ENCODE peak calls at places on chromosomes 13 and 19, in four cellular contexts. R, X, I and B are unnamed samples.
A peak's percentile ranks its signal among the peaks of the same experiment; 100 is the strongest.

GRCh38 chr13:100234006-100234405 is 145.1 kb downstream of the PCCA start:
- DNase-seq in R (no peak), X (no peak), I (no peak), B (no peak)

GRCh38 chr13:33276581-33276980 is 9.0 kb downstream of the STARD13 start:
- DNase-seq in R (no peak), X (no peak), I (no peak), B (no peak)

GRCh38 chr13:61192826-61193225 is 222.8 kb downstream of the PCDH20 start:
- DNase-seq in R (no peak), X (no peak), I (no peak), B (no peak)

GRCh38 chr19:48403606-48404005 is 10.1 kb downstream of the GRIN2D start:
- DNase-seq in R (peak; percentile 47), X (no peak), I (no peak), B (peak; percentile 80)

GRCh38 chr13:113881614-113882265 is 17.9 kb upstream of the GAS6 start:
- DNase-seq in R (no peak), X (no peak), I (no peak), B (no peak)

GRCh38 chr13:47499358-47500150 is 501.5 kb downstream of the SUCLA2 start:
- DNase-seq in R (no peak), X (no peak), I (no peak), B (no peak)

GRCh38 chr19:21322528-21322927 is 6.7 kb downstream of the ZNF708 start:
- DNase-seq in R (no peak), X (no peak), I (no peak), B (no peak)

GRCh38 chr13:112708560-112709240 is 18.9 kb downstream of the ATP11A start:
- DNase-seq in R (no peak), X (peak; percentile 27), I (no peak), B (no peak)

GRCh38 chr19:3370728-3371591 is 4.6 kb downstream of the NFIC start:
- DNase-seq in R (no peak), X (peak; percentile 56), I (no peak), B (no peak)

GRCh38 chr13:29817604-29818378 is 32.6 kb downstream of the UBL3 start:
- DNase-seq in R (no peak), X (no peak), I (no peak), B (peak; percentile 41)

GRCh38 chr19:15323496-15324235 is 8.7 kb downstream of the BRD4 start:
- DNase-seq in R (no peak), X (peak; percentile 76), I (peak; percentile 66), B (no peak)

GRCh38 chr19:50551713-50552187 is 16.5 kb downstream of the LRRC4B start:
- DNase-seq in R (no peak), X (no peak), I (no peak), B (no peak)

GRCh38 chr19:48770223-48770622 is 14.9 kb downstream of the FGF21 start:
- DNase-seq in R (no peak), X (no peak), I (no peak), B (no peak)

GRCh38 chr13:74115138-74115537 is 19.1 kb downstream of the KLF12 start:
- DNase-seq in R (no peak), X (no peak), I (no peak), B (no peak)

GRCh38 chr19:12778020-12778904 is 2.9 kb upstream of the HOOK2 start:
- DNase-seq in R (peak; percentile 32), X (peak; percentile 83), I (peak; percentile 84), B (peak; percentile 55)

GRCh38 chr13:33494596-33495214 is 209.2 kb upstream of the STARD13 start:
- DNase-seq in R (no peak), X (no peak), I (no peak), B (no peak)

GRCh38 chr19:50008532-50008931 is 16.6 kb downstream of the VRK3 start:
- DNase-seq in R (no peak), X (no peak), I (no peak), B (no peak)

GRCh38 chr13:113558461-113558860 is 26.1 kb upstream of the TFDP1 start:
- DNase-seq in R (no peak), X (no peak), I (no peak), B (no peak)

GRCh38 chr13:22369840-22370239 is 699.0 kb downstream of the FGF9 start:
- DNase-seq in R (no peak), X (no peak), I (no peak), B (no peak)

GRCh38 chr13:82749551-82749950 is 1132.7 kb downstream of the SLITRK1 start:
- DNase-seq in R (no peak), X (no peak), I (no peak), B (no peak)

GRCh38 chr13:112510002-112510780 is 77.8 kb downstream of the TUBGCP3 start:
- DNase-seq in R (no peak), X (no peak), I (no peak), B (peak; percentile 24)

GRCh38 chr13:30576528-30576927 is 41.2 kb upstream of the USPL1 start:
- DNase-seq in R (peak; percentile 81), X (no peak), I (no peak), B (no peak)

GRCh38 chr13:32530841-32531253 is 7.7 kb downstream of the N4BP2L2 start:
- DNase-seq in R (peak; percentile 40), X (no peak), I (no peak), B (peak; percentile 7)

GRCh38 chr13:76764429-76764828 is 121.8 kb downstream of the KCTD12 start:
- DNase-seq in R (no peak), X (peak; percentile 75), I (peak; percentile 53), B (no peak)

GRCh38 chr19:15563325-15563794 is 51.7 kb upstream of the CYP4F8 start:
- DNase-seq in R (no peak), X (no peak), I (peak; percentile 75), B (no peak)

GRCh38 chr19:17404015-17404414 is 1.4 kb downstream of the BST2 start:
- DNase-seq in R (no peak), X (no peak), I (no peak), B (no peak)

GRCh38 chr19:55373993-55374757 is 2.5 kb upstream of the TMEM190 start:
- DNase-seq in R (no peak), X (no peak), I (no peak), B (no peak)

GRCh38 chr19:16457195-16457953 is 14.4 kb downstream of the EPS15L1 start:
- DNase-seq in R (no peak), X (peak; percentile 76), I (no peak), B (no peak)

GRCh38 chr19:35249146-35249847 is 495 bp downstream of the LSR start:
- DNase-seq in R (no peak), X (no peak), I (no peak), B (peak; percentile 42)

GRCh38 chr19:16894080-16894479 is 5.3 kb downstream of the F2RL3 start:
- DNase-seq in R (no peak), X (no peak), I (no peak), B (peak; percentile 53)

GRCh38 chr13:90717451-90717936 is 630.0 kb upstream of the MIR17HG start:
- DNase-seq in R (no peak), X (no peak), I (no peak), B (no peak)

GRCh38 chr13:24709186-24709913 is 29.1 kb downstream of the ATP12A start:
- DNase-seq in R (peak; percentile 78), X (peak; percentile 32), I (no peak), B (no peak)

GRCh38 chr13:110311721-110312668 is 4.9 kb downstream of the COL4A2 start:
- DNase-seq in R (no peak), X (no peak), I (no peak), B (no peak)

GRCh38 chr19:44663996-44664395 is 7.3 kb upstream of the CEACAM19 start:
- DNase-seq in R (no peak), X (no peak), I (peak; percentile 17), B (no peak)
- H3K27ac ChIP-seq in R (no peak overlapping the region), X (no peak overlapping the region), I (no peak overlapping the region), B (no peak overlapping the region)

GRCh38 chr19:39157275-39157996 is 31.9 kb downstream of the PAK4 start:
- DNase-seq in R (no peak), X (no peak), I (no peak), B (no peak)

GRCh38 chr19:39157997-39158389 is 32.4 kb downstream of the PAK4 start:
- DNase-seq in R (no peak), X (no peak), I (no peak), B (no peak)

GRCh38 chr19:39156891-39157230 is 31.3 kb downstream of the PAK4 start:
- DNase-seq in R (no peak), X (no peak), I (no peak), B (no peak)

GRCh38 chr19:39160523-39160861 is 34.9 kb downstream of the PAK4 start:
- DNase-seq in R (no peak), X (no peak), I (no peak), B (no peak)

GRCh38 chr19:39158646-39159260 is 33.2 kb downstream of the PAK4 start:
- DNase-seq in R (no peak), X (no peak), I (no peak), B (no peak)
- H3K4me1 ChIP-seq in R (peaks cover 4% of the 10 kb centered on the region), X (no peaks in the 10 kb centered on the region), I (no peaks in the 10 kb centered on the region), B (no peaks in the 10 kb centered on the region)

GRCh38 chr13:26480246-26480855 is 77.1 kb upstream of the WASF3 start:
- DNase-seq in R (no peak), X (no peak), I (no peak), B (no peak)

GRCh38 chr13:26484196-26484595 is 73.3 kb upstream of the WASF3 start:
- DNase-seq in R (no peak), X (no peak), I (no peak), B (no peak)

GRCh38 chr13:26485288-26485687 is 72.2 kb upstream of the WASF3 start:
- DNase-seq in R (no peak), X (no peak), I (no peak), B (no peak)

GRCh38 chr13:26483546-26483945 is 73.9 kb upstream of the WASF3 start:
- DNase-seq in R (no peak), X (no peak), I (no peak), B (no peak)

DNA sequence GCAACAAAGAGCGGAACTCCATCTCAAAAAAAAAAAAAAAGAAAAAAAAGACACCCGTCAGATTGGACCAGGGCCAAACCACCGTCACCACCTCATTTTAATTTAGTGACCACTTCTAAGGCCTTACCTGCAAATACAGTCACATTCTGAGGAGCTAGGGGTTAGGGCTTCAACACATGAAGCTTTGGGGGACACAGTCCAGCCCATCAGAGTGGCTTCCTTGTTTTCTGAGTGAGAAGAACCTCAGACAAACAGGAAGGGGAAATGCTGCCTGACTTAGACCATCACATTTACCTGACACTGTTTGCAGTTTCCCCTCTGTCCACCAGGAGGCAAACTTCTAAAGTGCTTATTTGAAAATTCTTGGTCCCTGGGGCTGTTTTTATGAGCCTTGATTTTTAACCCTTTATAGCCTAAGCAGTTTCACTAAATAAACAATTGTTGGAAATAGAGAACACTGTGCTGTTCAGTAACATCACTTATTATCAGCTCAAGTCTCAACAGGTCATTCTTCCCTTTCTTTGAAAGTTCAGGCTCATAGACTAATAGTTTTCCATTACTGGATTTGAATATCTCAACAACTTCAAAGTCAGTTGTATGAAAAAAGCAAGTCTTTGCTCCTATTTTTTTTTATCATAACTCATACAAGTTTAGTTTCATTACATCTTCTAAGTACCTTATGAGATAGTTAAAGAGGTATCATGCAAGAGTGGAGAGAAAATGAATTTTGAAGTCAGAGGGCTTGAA is 74.9 kb upstream of the WASF3 start:
- DNase-seq in R (peak; percentile 73), X (no peak), I (no peak), B (peak; percentile 87)
- H3K4me3 ChIP-seq in R (no peak overlapping the region), X (no peak overlapping the region), I (peak overlapping the region; percentile 29), B (peak overlapping the region; percentile 2)

GRCh38 chr19:40659116-40659515 is 31.3 kb downstream of the NUMBL start:
- DNase-seq in R (no peak), X (no peak), I (no peak), B (no peak)
- H3K27ac ChIP-seq in R (no peak overlapping the region), X (no peak overlapping the region), I (no peak overlapping the region), B (no peak overlapping the region)